ENCODE peak calls at places on chromosomes 3 and 15, in six cellular contexts. One of them, this sample, is unnamed. For H3K4me1, the result is how much of the 10 kb centered on the place peaks cover.

GRCh38 chr3:134445631-134446030 is 40.2 kb downstream of the ANAPC13 start:
- DNase-seq in neural progenitor cell: no peak
- DNase-seq in PC-9: peak
- DNase-seq in K562: no peak
- DNase-seq in HepG2: no peak
- DNase-seq in neuronal stem cell: no peak
- DNase-seq in this sample: no peak

GRCh38 chr3:126811530-126811929 is 107.5 kb downstream of the CHCHD6 start:
- DNase-seq in neural progenitor cell: no peak
- DNase-seq in PC-9: no peak
- DNase-seq in K562: no peak
- DNase-seq in HepG2: no peak
- DNase-seq in neuronal stem cell: no peak
- DNase-seq in this sample: no peak

GRCh38 chr3:128726691-128727031 is 678 bp downstream of the RAB7A start:
- DNase-seq in neural progenitor cell: peak
- DNase-seq in PC-9: peak
- DNase-seq in K562: no peak
- DNase-seq in HepG2: peak
- DNase-seq in neuronal stem cell: peak
- DNase-seq in this sample: peak

GRCh38 chr3:15645740-15646490 is 44.4 kb downstream of the BTD start:
- DNase-seq in neural progenitor cell: no peak
- DNase-seq in PC-9: peak
- DNase-seq in K562: no peak
- DNase-seq in HepG2: no peak
- DNase-seq in neuronal stem cell: no peak
- DNase-seq in this sample: no peak

GRCh38 chr3:49519266-49519665 is 35.0 kb upstream of the BSN start:
- DNase-seq in neural progenitor cell: peak
- DNase-seq in PC-9: no peak
- DNase-seq in K562: no peak
- DNase-seq in HepG2: no peak
- DNase-seq in neuronal stem cell: peak
- DNase-seq in this sample: no peak

GRCh38 chr3:195042741-195043611 is 228.0 kb downstream of the XXYLT1 start:
- DNase-seq in neural progenitor cell: no peak
- DNase-seq in PC-9: peak
- DNase-seq in K562: no peak
- DNase-seq in HepG2: no peak
- DNase-seq in neuronal stem cell: no peak
- DNase-seq in this sample: no peak

GRCh38 chr3:172946061-172946460 is 195.0 kb downstream of the SPATA16 start:
- DNase-seq in neural progenitor cell: no peak
- DNase-seq in PC-9: no peak
- DNase-seq in K562: no peak
- DNase-seq in HepG2: no peak
- DNase-seq in neuronal stem cell: no peak
- DNase-seq in this sample: no peak

GRCh38 chr3:151445283-151446001 is 15.4 kb downstream of the IGSF10 start:
- DNase-seq in neural progenitor cell: no peak
- DNase-seq in PC-9: peak
- DNase-seq in K562: no peak
- DNase-seq in HepG2: no peak
- DNase-seq in neuronal stem cell: no peak
- DNase-seq in this sample: no peak

GRCh38 chr15:62938825-62939224 is 103.7 kb upstream of the TPM1 start:
- DNase-seq in neural progenitor cell: no peak
- DNase-seq in PC-9: no peak
- DNase-seq in K562: no peak
- DNase-seq in HepG2: no peak
- DNase-seq in neuronal stem cell: no peak
- DNase-seq in this sample: no peak

GRCh38 chr3:133384331-133385027 is 15.4 kb upstream of the BFSP2 start:
- DNase-seq in neural progenitor cell: peak
- DNase-seq in PC-9: peak
- DNase-seq in K562: peak
- DNase-seq in HepG2: peak
- DNase-seq in neuronal stem cell: peak
- DNase-seq in this sample: peak

DNA sequence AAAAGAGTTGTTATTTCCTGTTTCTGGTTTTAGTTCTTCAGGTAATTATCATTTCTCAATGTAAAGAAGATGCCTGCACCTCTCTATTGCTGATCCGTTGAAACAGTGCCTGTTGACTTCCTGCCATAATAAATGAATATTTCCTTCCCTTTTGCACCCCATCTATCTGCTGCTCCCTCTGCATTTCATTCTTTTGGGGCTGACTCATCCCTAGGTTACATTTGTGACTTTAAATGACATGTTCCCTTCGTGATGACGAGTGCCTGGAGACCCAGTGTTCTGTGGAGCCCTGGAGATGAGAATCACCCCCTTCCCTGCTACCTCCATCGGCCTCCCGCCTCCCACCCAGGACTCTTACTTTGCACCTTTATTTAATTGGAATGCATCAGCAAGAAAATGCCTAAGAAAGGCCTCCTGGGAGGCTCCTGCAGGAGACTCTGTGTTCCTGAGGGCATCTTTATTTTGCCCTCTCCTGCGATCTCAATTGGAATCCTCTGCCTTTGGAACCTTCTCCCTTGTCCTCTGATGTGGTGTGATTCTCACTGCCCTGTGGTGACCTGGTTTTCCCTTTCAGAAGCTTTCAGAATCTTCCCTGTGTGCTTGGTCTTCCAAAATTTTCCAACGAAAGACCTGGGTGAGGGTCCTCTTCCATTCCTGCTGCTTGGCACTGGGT is 13.7 kb downstream of the LRRK1 start:
- DNase-seq in neural progenitor cell: no peak
- DNase-seq in PC-9: no peak
- DNase-seq in K562: no peak
- DNase-seq in HepG2: no peak
- DNase-seq in neuronal stem cell: no peak
- DNase-seq in this sample: no peak
- H3K4me1 ChIP-seq in neural progenitor cell: under half
- H3K4me1 ChIP-seq in PC-9: under half
- H3K4me1 ChIP-seq in K562: under half
- H3K4me1 ChIP-seq in HepG2: under half
- H3K4me1 ChIP-seq in neuronal stem cell: under half
- H3K4me1 ChIP-seq in this sample: half or more

GRCh38 chr15:79680721-79681120 is 216.1 kb downstream of the MTHFS start:
- DNase-seq in neural progenitor cell: peak
- DNase-seq in PC-9: peak
- DNase-seq in K562: no peak
- DNase-seq in HepG2: no peak
- DNase-seq in neuronal stem cell: peak
- DNase-seq in this sample: no peak
- H2AFZ ChIP-seq in neural progenitor cell: peak
- H2AFZ ChIP-seq in PC-9: peak
- H2AFZ ChIP-seq in K562: no peak
- H2AFZ ChIP-seq in HepG2: no peak
- H2AFZ ChIP-seq in neuronal stem cell: peak
- H2AFZ ChIP-seq in this sample: no peak

DNA sequence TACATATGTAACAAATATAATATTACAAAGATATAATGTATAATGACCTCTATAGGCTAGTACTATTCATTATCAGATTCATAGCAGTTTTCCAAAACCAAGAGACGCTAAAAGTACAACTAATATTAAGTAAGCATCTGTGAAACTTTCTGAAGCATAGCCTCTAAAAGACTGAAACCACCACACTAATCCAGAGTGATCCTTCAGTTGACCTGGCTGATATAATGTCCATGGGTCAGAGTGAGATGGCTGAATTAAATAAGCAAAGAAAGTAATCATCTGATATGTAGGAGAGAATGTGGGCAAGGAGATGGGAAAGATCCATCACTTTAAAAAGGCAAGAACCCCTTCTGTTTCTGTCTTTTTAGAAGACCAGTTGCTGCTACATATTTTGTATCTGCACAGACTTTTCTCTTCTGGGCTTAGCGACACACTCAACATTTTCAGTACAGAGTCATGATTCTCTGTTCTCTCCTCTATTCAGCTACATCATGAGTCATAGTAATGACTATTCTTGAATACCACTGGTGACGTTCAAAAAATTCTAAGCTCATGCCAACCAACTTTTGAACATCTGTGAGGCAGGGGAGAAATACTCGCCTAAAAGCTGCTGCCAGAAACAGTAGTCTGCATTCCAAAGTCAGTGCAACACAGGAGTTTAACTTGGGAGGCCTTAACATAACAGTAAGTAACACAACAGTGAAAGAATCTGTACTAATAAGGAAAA is 149.6 kb downstream of the MAGI1 start:
- DNase-seq in neural progenitor cell: no peak
- DNase-seq in PC-9: peak
- DNase-seq in K562: no peak
- DNase-seq in HepG2: no peak
- DNase-seq in neuronal stem cell: no peak
- DNase-seq in this sample: no peak
- H3K27ac ChIP-seq in neural progenitor cell: no peak
- H3K27ac ChIP-seq in PC-9: no peak
- H3K27ac ChIP-seq in K562: no peak
- H3K27ac ChIP-seq in HepG2: no peak
- H3K27ac ChIP-seq in neuronal stem cell: no peak
- H3K27ac ChIP-seq in this sample: no peak

GRCh38 chr3:113559011-113559410 is 26.7 kb downstream of the SIDT1 start:
- DNase-seq in neural progenitor cell: no peak
- DNase-seq in PC-9: no peak
- DNase-seq in K562: no peak
- DNase-seq in HepG2: no peak
- DNase-seq in neuronal stem cell: no peak
- DNase-seq in this sample: no peak

GRCh38 chr3:113556556-113557335 is 24.4 kb downstream of the SIDT1 start:
- DNase-seq in neural progenitor cell: no peak
- DNase-seq in PC-9: no peak
- DNase-seq in K562: no peak
- DNase-seq in HepG2: peak
- DNase-seq in neuronal stem cell: no peak
- DNase-seq in this sample: no peak

GRCh38 chr3:113557374-113557773 is 25.0 kb downstream of the SIDT1 start:
- DNase-seq in neural progenitor cell: no peak
- DNase-seq in PC-9: peak
- DNase-seq in K562: no peak
- DNase-seq in HepG2: peak
- DNase-seq in neuronal stem cell: no peak
- DNase-seq in this sample: no peak

GRCh38 chr3:113560845-113561623 is 28.7 kb downstream of the SIDT1 start:
- DNase-seq in neural progenitor cell: no peak
- DNase-seq in PC-9: no peak
- DNase-seq in K562: no peak
- DNase-seq in HepG2: no peak
- DNase-seq in neuronal stem cell: no peak
- DNase-seq in this sample: no peak

GRCh38 chr3:113560265-113560664 is 27.9 kb downstream of the SIDT1 start:
- DNase-seq in neural progenitor cell: no peak
- DNase-seq in PC-9: no peak
- DNase-seq in K562: no peak
- DNase-seq in HepG2: no peak
- DNase-seq in neuronal stem cell: no peak
- DNase-seq in this sample: no peak
- H3K4me1 ChIP-seq in neural progenitor cell: under half
- H3K4me1 ChIP-seq in PC-9: under half
- H3K4me1 ChIP-seq in K562: under half
- H3K4me1 ChIP-seq in HepG2: under half
- H3K4me1 ChIP-seq in neuronal stem cell: under half
- H3K4me1 ChIP-seq in this sample: under half

This sample was measured in Karpas-422.